ENCODE peak calls at places on chromosome 2, in nine cellular contexts. V is activated naive CD4-positive, alpha-beta T cell treated with anti-CD3 and anti-CD28 coated beads, Interleukin-2, amount 10 ng/mL, durations not matched to agents 7 days and 5 days; Y is stimulated activated CD4-positive, alpha-beta T cell treated with anti-CD3 and anti-CD28 coated beads, TNF-alpha, amount 100 ng/mL, for 4 hours; L is GM13977; K is AG08395; T is NCI-H1105; N is heart right ventricle; H is substantia nigra; E is Caco-2. S is an unnamed sample.

GRCh38 chr2:230435431-230435830 is 19.4 kb downstream of the SP100 start:
- DNase-seq in K (no peak), V (no peak), T (no peak), L (no peak), E (no peak), N (no peak), Y (no peak), H (no peak), S (no peak)

GRCh38 chr2:189008555-189009312 is 34.6 kb downstream of the COL3A1 start:
- DNase-seq in K (no peak), T (no peak), L (no peak), H (no peak), V (no peak), N (no peak), E (no peak), Y (no peak), S (no peak)

GRCh38 chr2:31051213-31052185 is 86.7 kb downstream of the GALNT14 start:
- DNase-seq in K (no peak), H (no peak), Y (no peak), L (no peak), N (no peak), T (no peak), V (no peak), E (no peak), S (no peak)

GRCh38 chr2:53498210-53498609 is 269.4 kb upstream of the CHAC2 start:
- DNase-seq in E (no peak), K (no peak), V (no peak), H (no peak), N (no peak), L (no peak), T (no peak), Y (no peak), S (no peak)

GRCh38 chr2:172308253-172308935 is 119.0 kb upstream of the ITGA6 start:
- DNase-seq in E (no peak), L (no peak), H (no peak), Y (no peak), K (no peak), N (no peak), V (no peak), T (no peak), S (no peak)

GRCh38 chr2:96876811-96877437 is 7.0 kb upstream of the SEMA4C start:
- DNase-seq in K (no peak), V (no peak), Y (no peak), E (no peak), H (no peak), N (no peak), L (no peak), T (no peak), S (peak)

GRCh38 chr2:109059474-109060165 is 69.4 kb upstream of the SH3RF3 start:
- DNase-seq in N (peak), Y (no peak), L (no peak), E (no peak), K (no peak), T (no peak), H (no peak), V (no peak), S (peak)

GRCh38 chr2:212595036-212595654 is 56.5 kb upstream of the ERBB4 start:
- DNase-seq in Y (no peak), H (no peak), K (peak), N (no peak), L (no peak), E (no peak), V (no peak), T (no peak), S (no peak)

GRCh38 chr2:20625491-20625919 is 25.4 kb downstream of the HS1BP3 start:
- DNase-seq in T (no peak), Y (no peak), E (no peak), K (no peak), H (no peak), N (no peak), L (no peak), V (peak), S (peak)

S was measured in Right ventricle myocardium inferior.